ENCODE peak calls at places on chromosomes 7 and 10, in four cellular contexts. N is stimulated activated CD8-positive, alpha-beta memory T cell treated with anti-CD3 and anti-CD28 coated beads, Interleukin-7, amount 100 ng/mL, for 1 hour; P is activated T-cell treated with anti-CD3 and anti-CD28 coated beads, Interleukin-2, amount 50 U/mL, for 4 hours; T is nucleus accumbens. I is an unnamed sample.

GRCh38 chr10:128534686-128535085 is 408.5 kb upstream of the MKI67 start:
- DNase-seq in N (no peak), P (no peak), T (no peak), I (no peak)

GRCh38 chr7:107075863-107076574 is 31.5 kb downstream of the PRKAR2B start:
- DNase-seq in N (no peak), P (no peak), T (no peak), I (no peak)

GRCh38 chr7:93212881-93213280 is 13.4 kb downstream of the HEPACAM2 start:
- DNase-seq in N (no peak), P (no peak), T (no peak), I (no peak)

GRCh38 chr10:96401036-96401435 is 42.2 kb upstream of the OPALIN start:
- DNase-seq in N (no peak), P (no peak), T (peak), I (no peak)

GRCh38 chr10:127374074-127374680 is 174.9 kb upstream of the NPS start:
- DNase-seq in N (no peak), P (no peak), T (no peak), I (no peak)

GRCh38 chr7:45193868-45194267 is 36.3 kb downstream of the RAMP3 start:
- DNase-seq in N (no peak), P (no peak), T (no peak), I (no peak)

GRCh38 chr7:4787947-4788626 is 12.7 kb downstream of the AP5Z1 start:
- DNase-seq in N (no peak), P (no peak), T (no peak), I (no peak)

GRCh38 chr7:129343099-129343700 is 91.0 kb upstream of the STRIP2 start:
- DNase-seq in N (no peak), P (no peak), T (no peak), I (peak)